ENCODE peak calls at places on chromosomes 16 and 17, in seven cellular contexts. One of them, this sample, is unnamed.

GRCh38 chr17:61579382-61579781 is 11.6 kb downstream of the NACA2 start:
- DNase-seq in stimulated activated CD4-positive, alpha-beta T cell treated with anti-CD3 and anti-CD28 coated beads, TNF-alpha, amount 100 ng/mL, for 48 hours: no peak
- DNase-seq in activated CD8-positive, alpha-beta memory T cell treated with anti-CD3 and anti-CD28 coated beads for 1 hour: no peak
- DNase-seq in EH: no peak
- DNase-seq in ELR: no peak
- DNase-seq in mucosa of gallbladder: no peak
- DNase-seq in GM19239: no peak
- DNase-seq in this sample: no peak

GRCh38 chr17:73632513-73632912 is 11.7 kb downstream of the SDK2 start:
- DNase-seq in EH: no peak
- DNase-seq in stimulated activated CD4-positive, alpha-beta T cell treated with anti-CD3 and anti-CD28 coated beads, TNF-alpha, amount 100 ng/mL, for 48 hours: no peak
- DNase-seq in activated CD8-positive, alpha-beta memory T cell treated with anti-CD3 and anti-CD28 coated beads for 1 hour: no peak
- DNase-seq in ELR: no peak
- DNase-seq in mucosa of gallbladder: no peak
- DNase-seq in GM19239: no peak
- DNase-seq in this sample: no peak

GRCh38 chr17:73815474-73815873 is 171.2 kb upstream of the SDK2 start:
- DNase-seq in GM19239: no peak
- DNase-seq in EH: no peak
- DNase-seq in stimulated activated CD4-positive, alpha-beta T cell treated with anti-CD3 and anti-CD28 coated beads, TNF-alpha, amount 100 ng/mL, for 48 hours: no peak
- DNase-seq in ELR: no peak
- DNase-seq in activated CD8-positive, alpha-beta memory T cell treated with anti-CD3 and anti-CD28 coated beads for 1 hour: no peak
- DNase-seq in mucosa of gallbladder: no peak
- DNase-seq in this sample: no peak

GRCh38 chr17:81513669-81514484 is 1.3 kb upstream of the ACTG1 start:
- DNase-seq in EH: peak
- DNase-seq in stimulated activated CD4-positive, alpha-beta T cell treated with anti-CD3 and anti-CD28 coated beads, TNF-alpha, amount 100 ng/mL, for 48 hours: peak
- DNase-seq in GM19239: no peak
- DNase-seq in activated CD8-positive, alpha-beta memory T cell treated with anti-CD3 and anti-CD28 coated beads for 1 hour: no peak
- DNase-seq in ELR: peak
- DNase-seq in mucosa of gallbladder: peak
- DNase-seq in this sample: peak

GRCh38 chr17:68356949-68357455 is 65.7 kb downstream of the ARSG start:
- DNase-seq in activated CD8-positive, alpha-beta memory T cell treated with anti-CD3 and anti-CD28 coated beads for 1 hour: no peak
- DNase-seq in EH: no peak
- DNase-seq in mucosa of gallbladder: no peak
- DNase-seq in stimulated activated CD4-positive, alpha-beta T cell treated with anti-CD3 and anti-CD28 coated beads, TNF-alpha, amount 100 ng/mL, for 48 hours: no peak
- DNase-seq in GM19239: no peak
- DNase-seq in ELR: no peak
- DNase-seq in this sample: no peak

GRCh38 chr16:50244504-50245416 is 21.6 kb upstream of the ADCY7 start:
- DNase-seq in ELR: peak
- DNase-seq in activated CD8-positive, alpha-beta memory T cell treated with anti-CD3 and anti-CD28 coated beads for 1 hour: no peak
- DNase-seq in mucosa of gallbladder: no peak
- DNase-seq in EH: no peak
- DNase-seq in GM19239: no peak
- DNase-seq in stimulated activated CD4-positive, alpha-beta T cell treated with anti-CD3 and anti-CD28 coated beads, TNF-alpha, amount 100 ng/mL, for 48 hours: no peak
- DNase-seq in this sample: no peak

GRCh38 chr16:50838165-50838564 is 96.3 kb downstream of the CYLD start:
- DNase-seq in mucosa of gallbladder: no peak
- DNase-seq in ELR: no peak
- DNase-seq in activated CD8-positive, alpha-beta memory T cell treated with anti-CD3 and anti-CD28 coated beads for 1 hour: no peak
- DNase-seq in GM19239: no peak
- DNase-seq in EH: no peak
- DNase-seq in stimulated activated CD4-positive, alpha-beta T cell treated with anti-CD3 and anti-CD28 coated beads, TNF-alpha, amount 100 ng/mL, for 48 hours: no peak
- DNase-seq in this sample: no peak

GRCh38 chr16:85891033-85891775 is 7.8 kb upstream of the IRF8 start:
- DNase-seq in GM19239: no peak
- DNase-seq in activated CD8-positive, alpha-beta memory T cell treated with anti-CD3 and anti-CD28 coated beads for 1 hour: no peak
- DNase-seq in ELR: peak
- DNase-seq in mucosa of gallbladder: peak
- DNase-seq in EH: peak
- DNase-seq in stimulated activated CD4-positive, alpha-beta T cell treated with anti-CD3 and anti-CD28 coated beads, TNF-alpha, amount 100 ng/mL, for 48 hours: no peak
- DNase-seq in this sample: no peak

GRCh38 chr16:66599726-66600125 is 4.8 kb upstream of the CMTM3 start:
- DNase-seq in activated CD8-positive, alpha-beta memory T cell treated with anti-CD3 and anti-CD28 coated beads for 1 hour: no peak
- DNase-seq in GM19239: no peak
- DNase-seq in stimulated activated CD4-positive, alpha-beta T cell treated with anti-CD3 and anti-CD28 coated beads, TNF-alpha, amount 100 ng/mL, for 48 hours: no peak
- DNase-seq in EH: no peak
- DNase-seq in ELR: no peak
- DNase-seq in mucosa of gallbladder: no peak
- DNase-seq in this sample: no peak

GRCh38 chr16:85202631-85203461 is 90.6 kb upstream of the CIBAR2 start:
- DNase-seq in activated CD8-positive, alpha-beta memory T cell treated with anti-CD3 and anti-CD28 coated beads for 1 hour: no peak
- DNase-seq in GM19239: no peak
- DNase-seq in ELR: no peak
- DNase-seq in stimulated activated CD4-positive, alpha-beta T cell treated with anti-CD3 and anti-CD28 coated beads, TNF-alpha, amount 100 ng/mL, for 48 hours: no peak
- DNase-seq in mucosa of gallbladder: peak
- DNase-seq in EH: peak
- DNase-seq in this sample: no peak

GRCh38 chr17:1943432-1943802 is 81.7 kb downstream of the RTN4RL1 start:
- DNase-seq in EH: no peak
- DNase-seq in ELR: no peak
- DNase-seq in mucosa of gallbladder: no peak
- DNase-seq in GM19239: no peak
- DNase-seq in activated CD8-positive, alpha-beta memory T cell treated with anti-CD3 and anti-CD28 coated beads for 1 hour: no peak
- DNase-seq in stimulated activated CD4-positive, alpha-beta T cell treated with anti-CD3 and anti-CD28 coated beads, TNF-alpha, amount 100 ng/mL, for 48 hours: no peak
- DNase-seq in this sample: no peak

GRCh38 chr16:68078726-68079615 is 6.2 kb upstream of the NFATC3 start:
- DNase-seq in ELR: no peak
- DNase-seq in EH: no peak
- DNase-seq in stimulated activated CD4-positive, alpha-beta T cell treated with anti-CD3 and anti-CD28 coated beads, TNF-alpha, amount 100 ng/mL, for 48 hours: no peak
- DNase-seq in GM19239: no peak
- DNase-seq in mucosa of gallbladder: no peak
- DNase-seq in activated CD8-positive, alpha-beta memory T cell treated with anti-CD3 and anti-CD28 coated beads for 1 hour: no peak
- DNase-seq in this sample: no peak

GRCh38 chr16:57603110-57604024 is 25.1 kb upstream of the ADGRG1 start:
- DNase-seq in mucosa of gallbladder: peak
- DNase-seq in GM19239: no peak
- DNase-seq in activated CD8-positive, alpha-beta memory T cell treated with anti-CD3 and anti-CD28 coated beads for 1 hour: no peak
- DNase-seq in stimulated activated CD4-positive, alpha-beta T cell treated with anti-CD3 and anti-CD28 coated beads, TNF-alpha, amount 100 ng/mL, for 48 hours: no peak
- DNase-seq in ELR: no peak
- DNase-seq in EH: no peak
- DNase-seq in this sample: no peak

This sample was measured in dermis blood vessel endothelial cell.